ENCODE peak calls at places on chromosomes 2 and 18, in ten cellular contexts. One of them, this sample, is unnamed.

GRCh38 chr2:195406886-195407603 is 250.0 kb upstream of the SLC39A10 start:
- DNase-seq in A549: no peak
- DNase-seq in K562: peak
- DNase-seq in right atrium auricular region: no peak
- DNase-seq in right lobe of liver: no peak
- DNase-seq in psoas muscle: no peak
- DNase-seq in mucosa of descending colon: no peak
- DNase-seq in Peyer's patch: no peak
- DNase-seq in colonic mucosa: no peak
- DNase-seq in lower leg skin: no peak
- DNase-seq in this sample: no peak

GRCh38 chr2:67463810-67464209 is 66.7 kb downstream of the ETAA1 start:
- DNase-seq in right atrium auricular region: no peak
- DNase-seq in colonic mucosa: no peak
- DNase-seq in psoas muscle: no peak
- DNase-seq in A549: no peak
- DNase-seq in right lobe of liver: no peak
- DNase-seq in Peyer's patch: no peak
- DNase-seq in lower leg skin: peak
- DNase-seq in mucosa of descending colon: no peak
- DNase-seq in K562: no peak
- DNase-seq in this sample: peak

GRCh38 chr18:21073180-21073579 is 38.4 kb downstream of the ROCK1 start:
- DNase-seq in lower leg skin: no peak
- DNase-seq in psoas muscle: no peak
- DNase-seq in right atrium auricular region: no peak
- DNase-seq in K562: no peak
- DNase-seq in colonic mucosa: no peak
- DNase-seq in right lobe of liver: no peak
- DNase-seq in A549: no peak
- DNase-seq in mucosa of descending colon: no peak
- DNase-seq in Peyer's patch: no peak
- DNase-seq in this sample: no peak

GRCh38 chr2:152132321-152132720 is 33.5 kb upstream of the CACNB4 start:
- DNase-seq in A549: no peak
- DNase-seq in right atrium auricular region: no peak
- DNase-seq in Peyer's patch: no peak
- DNase-seq in colonic mucosa: no peak
- DNase-seq in K562: no peak
- DNase-seq in psoas muscle: no peak
- DNase-seq in lower leg skin: no peak
- DNase-seq in right lobe of liver: no peak
- DNase-seq in mucosa of descending colon: no peak
- DNase-seq in this sample: no peak

GRCh38 chr2:120702061-120702460 is 33.6 kb upstream of the GLI2 start:
- DNase-seq in psoas muscle: no peak
- DNase-seq in colonic mucosa: no peak
- DNase-seq in lower leg skin: no peak
- DNase-seq in Peyer's patch: no peak
- DNase-seq in K562: no peak
- DNase-seq in mucosa of descending colon: no peak
- DNase-seq in right atrium auricular region: no peak
- DNase-seq in right lobe of liver: no peak
- DNase-seq in A549: no peak
- DNase-seq in this sample: no peak

GRCh38 chr18:41875094-41875780 is 79.8 kb upstream of the PIK3C3 start:
- DNase-seq in psoas muscle: no peak
- DNase-seq in Peyer's patch: no peak
- DNase-seq in right lobe of liver: no peak
- DNase-seq in mucosa of descending colon: no peak
- DNase-seq in A549: no peak
- DNase-seq in right atrium auricular region: no peak
- DNase-seq in lower leg skin: no peak
- DNase-seq in K562: no peak
- DNase-seq in colonic mucosa: no peak
- DNase-seq in this sample: no peak

GRCh38 chr2:209663149-209663548 is 108.5 kb upstream of the UNC80 start:
- DNase-seq in right atrium auricular region: no peak
- DNase-seq in Peyer's patch: no peak
- DNase-seq in right lobe of liver: no peak
- DNase-seq in lower leg skin: no peak
- DNase-seq in A549: no peak
- DNase-seq in colonic mucosa: no peak
- DNase-seq in K562: no peak
- DNase-seq in psoas muscle: no peak
- DNase-seq in mucosa of descending colon: no peak
- DNase-seq in this sample: no peak

GRCh38 chr2:180717588-180717987 is 262.8 kb upstream of the UBE2E3 start:
- DNase-seq in K562: no peak
- DNase-seq in lower leg skin: no peak
- DNase-seq in right atrium auricular region: no peak
- DNase-seq in colonic mucosa: no peak
- DNase-seq in psoas muscle: no peak
- DNase-seq in mucosa of descending colon: no peak
- DNase-seq in Peyer's patch: no peak
- DNase-seq in A549: no peak
- DNase-seq in right lobe of liver: no peak
- DNase-seq in this sample: no peak

GRCh38 chr18:38900445-38900844 is 1334.8 kb upstream of the CELF4 start:
- DNase-seq in colonic mucosa: no peak
- DNase-seq in right atrium auricular region: no peak
- DNase-seq in psoas muscle: no peak
- DNase-seq in A549: no peak
- DNase-seq in mucosa of descending colon: no peak
- DNase-seq in Peyer's patch: no peak
- DNase-seq in K562: no peak
- DNase-seq in lower leg skin: no peak
- DNase-seq in right lobe of liver: no peak
- DNase-seq in this sample: no peak

GRCh38 chr2:101360229-101360628 is 27.1 kb downstream of the CREG2 start:
- DNase-seq in lower leg skin: no peak
- DNase-seq in Peyer's patch: no peak
- DNase-seq in K562: no peak
- DNase-seq in right lobe of liver: no peak
- DNase-seq in A549: no peak
- DNase-seq in right atrium auricular region: no peak
- DNase-seq in psoas muscle: no peak
- DNase-seq in mucosa of descending colon: no peak
- DNase-seq in colonic mucosa: no peak
- DNase-seq in this sample: no peak

GRCh38 chr2:173891315-173892037 is 73.7 kb downstream of the SP3 start:
- DNase-seq in right lobe of liver: no peak
- DNase-seq in lower leg skin: no peak
- DNase-seq in psoas muscle: no peak
- DNase-seq in Peyer's patch: no peak
- DNase-seq in K562: peak
- DNase-seq in right atrium auricular region: no peak
- DNase-seq in A549: no peak
- DNase-seq in mucosa of descending colon: no peak
- DNase-seq in colonic mucosa: no peak
- DNase-seq in this sample: no peak

GRCh38 chr18:60249388-60249787 is 123.2 kb downstream of the MC4R start:
- DNase-seq in right atrium auricular region: no peak
- DNase-seq in colonic mucosa: no peak
- DNase-seq in lower leg skin: no peak
- DNase-seq in right lobe of liver: no peak
- DNase-seq in mucosa of descending colon: no peak
- DNase-seq in Peyer's patch: no peak
- DNase-seq in A549: no peak
- DNase-seq in K562: no peak
- DNase-seq in psoas muscle: no peak
- DNase-seq in this sample: no peak

GRCh38 chr2:70541481-70542020 is 12.1 kb downstream of the TGFA start:
- DNase-seq in lower leg skin: no peak
- DNase-seq in colonic mucosa: no peak
- DNase-seq in mucosa of descending colon: no peak
- DNase-seq in Peyer's patch: no peak
- DNase-seq in right atrium auricular region: no peak
- DNase-seq in psoas muscle: no peak
- DNase-seq in right lobe of liver: no peak
- DNase-seq in K562: no peak
- DNase-seq in A549: no peak
- DNase-seq in this sample: no peak
- H3K4me3 ChIP-seq in lower leg skin: no peak
- H3K4me3 ChIP-seq in colonic mucosa: no peak
- H3K4me3 ChIP-seq in mucosa of descending colon: no peak
- H3K4me3 ChIP-seq in Peyer's patch: no peak
- H3K4me3 ChIP-seq in right atrium auricular region: no peak
- H3K4me3 ChIP-seq in psoas muscle: no peak
- H3K4me3 ChIP-seq in right lobe of liver: no peak
- H3K4me3 ChIP-seq in K562: no peak
- H3K4me3 ChIP-seq in A549: no peak
- H3K4me3 ChIP-seq in this sample: no peak

GRCh38 chr2:155377931-155378444 is 679.5 kb downstream of the KCNJ3 start:
- DNase-seq in right lobe of liver: no peak
- DNase-seq in colonic mucosa: no peak
- DNase-seq in K562: no peak
- DNase-seq in Peyer's patch: no peak
- DNase-seq in right atrium auricular region: no peak
- DNase-seq in A549: no peak
- DNase-seq in psoas muscle: no peak
- DNase-seq in lower leg skin: no peak
- DNase-seq in mucosa of descending colon: no peak
- DNase-seq in this sample: no peak

GRCh38 chr2:155384555-155385123 is 686.1 kb downstream of the KCNJ3 start:
- DNase-seq in right atrium auricular region: no peak
- DNase-seq in colonic mucosa: no peak
- DNase-seq in A549: no peak
- DNase-seq in K562: no peak
- DNase-seq in lower leg skin: no peak
- DNase-seq in right lobe of liver: no peak
- DNase-seq in mucosa of descending colon: no peak
- DNase-seq in Peyer's patch: no peak
- DNase-seq in psoas muscle: no peak
- DNase-seq in this sample: no peak

GRCh38 chr2:155381446-155381845 is 683.0 kb downstream of the KCNJ3 start:
- DNase-seq in right lobe of liver: no peak
- DNase-seq in K562: no peak
- DNase-seq in mucosa of descending colon: no peak
- DNase-seq in psoas muscle: no peak
- DNase-seq in lower leg skin: no peak
- DNase-seq in Peyer's patch: no peak
- DNase-seq in right atrium auricular region: no peak
- DNase-seq in colonic mucosa: no peak
- DNase-seq in A549: no peak
- DNase-seq in this sample: no peak

GRCh38 chr2:155377178-155377780 is 678.8 kb downstream of the KCNJ3 start:
- DNase-seq in lower leg skin: no peak
- DNase-seq in psoas muscle: no peak
- DNase-seq in Peyer's patch: no peak
- DNase-seq in right lobe of liver: no peak
- DNase-seq in right atrium auricular region: no peak
- DNase-seq in K562: peak
- DNase-seq in mucosa of descending colon: no peak
- DNase-seq in colonic mucosa: no peak
- DNase-seq in A549: no peak
- DNase-seq in this sample: peak

DNA sequence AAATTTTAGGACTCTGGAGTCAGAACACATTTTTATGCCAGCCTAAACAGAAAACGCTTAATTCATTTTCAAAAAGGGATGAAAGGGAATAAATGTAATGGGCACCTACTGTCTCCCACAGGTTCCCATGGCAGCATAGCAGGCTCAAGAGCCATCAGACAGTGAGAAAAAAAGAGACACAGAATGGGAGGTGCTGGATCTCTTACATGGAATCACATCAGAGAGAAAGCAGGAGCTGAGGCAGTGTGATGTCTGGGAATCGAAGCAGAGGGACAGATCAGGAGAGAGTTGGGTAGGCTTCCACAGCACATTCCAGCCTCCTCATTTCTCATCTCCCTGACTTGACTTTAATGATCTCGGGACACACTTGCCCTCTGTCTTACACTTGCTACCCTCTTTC is 684.3 kb downstream of the KCNJ3 start:
- DNase-seq in A549: no peak
- DNase-seq in right atrium auricular region: no peak
- DNase-seq in right lobe of liver: no peak
- DNase-seq in mucosa of descending colon: no peak
- DNase-seq in psoas muscle: no peak
- DNase-seq in lower leg skin: no peak
- DNase-seq in colonic mucosa: no peak
- DNase-seq in Peyer's patch: no peak
- DNase-seq in K562: no peak
- DNase-seq in this sample: no peak
- TF ChIP-seq CTCF in A549: no peak
- TF ChIP-seq CTCF in right atrium auricular region: no peak
- TF ChIP-seq CTCF in right lobe of liver: no peak
- TF ChIP-seq CTCF in mucosa of descending colon: no peak
- TF ChIP-seq CTCF in psoas muscle: no peak
- TF ChIP-seq CTCF in lower leg skin: no peak
- TF ChIP-seq CTCF in colonic mucosa: no peak
- TF ChIP-seq CTCF in Peyer's patch: no peak
- TF ChIP-seq CTCF in K562: no peak
- TF ChIP-seq CTCF in this sample: no peak

DNA sequence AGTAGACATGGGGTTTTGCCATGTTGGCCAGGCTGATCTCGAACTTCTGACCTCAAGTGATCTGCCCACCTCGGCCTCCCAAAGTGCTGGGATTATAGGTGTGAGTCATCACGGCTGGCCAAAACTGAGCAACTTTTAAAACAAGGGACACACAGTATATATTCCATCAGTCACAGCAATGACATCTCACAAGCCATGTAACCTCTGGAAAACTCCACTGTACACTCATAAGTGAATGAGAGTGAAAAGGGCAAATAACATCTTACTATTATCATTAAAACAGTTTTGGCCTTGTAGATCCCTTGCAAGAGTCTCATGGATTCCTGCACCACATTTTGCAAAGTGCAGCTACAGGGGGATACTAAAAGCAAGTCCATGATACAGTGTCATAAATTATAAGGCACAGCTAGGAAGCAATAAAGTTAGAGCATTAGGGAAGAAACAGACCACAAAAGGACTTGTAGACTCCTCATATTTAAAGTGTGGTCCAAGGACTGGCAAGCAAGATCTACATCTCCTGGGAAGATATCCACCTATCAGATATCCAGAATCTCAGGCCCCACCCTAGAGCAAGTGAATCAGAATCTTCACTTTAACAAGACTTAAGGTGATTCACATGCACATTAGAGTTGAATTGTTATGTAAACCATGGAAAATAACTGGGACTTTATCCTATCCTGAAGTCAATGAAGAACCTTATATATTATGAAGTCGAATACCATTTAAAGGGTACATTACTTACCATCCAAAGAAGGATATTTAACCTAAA is 5.7 kb downstream of the SMC6 start:
- DNase-seq in colonic mucosa: no peak
- DNase-seq in right atrium auricular region: no peak
- DNase-seq in A549: peak
- DNase-seq in Peyer's patch: no peak
- DNase-seq in mucosa of descending colon: no peak
- DNase-seq in lower leg skin: no peak
- DNase-seq in right lobe of liver: no peak
- DNase-seq in K562: peak
- DNase-seq in psoas muscle: no peak
- DNase-seq in this sample: no peak
- H3K4me3 ChIP-seq in colonic mucosa: no peak
- H3K4me3 ChIP-seq in right atrium auricular region: no peak
- H3K4me3 ChIP-seq in A549: peak
- H3K4me3 ChIP-seq in Peyer's patch: no peak
- H3K4me3 ChIP-seq in mucosa of descending colon: no peak
- H3K4me3 ChIP-seq in lower leg skin: no peak
- H3K4me3 ChIP-seq in right lobe of liver: no peak
- H3K4me3 ChIP-seq in K562: no peak
- H3K4me3 ChIP-seq in psoas muscle: no peak
- H3K4me3 ChIP-seq in this sample: no peak

GRCh38 chr2:28392297-28393114 is at the start of gene FOSL2:
- DNase-seq in lower leg skin: peak
- DNase-seq in A549: peak
- DNase-seq in colonic mucosa: peak
- DNase-seq in right lobe of liver: peak
- DNase-seq in right atrium auricular region: peak
- DNase-seq in Peyer's patch: peak
- DNase-seq in psoas muscle: peak
- DNase-seq in mucosa of descending colon: peak
- DNase-seq in K562: peak
- DNase-seq in this sample: peak
- TF ChIP-seq CTCF in lower leg skin: no peak
- TF ChIP-seq CTCF in A549: no peak
- TF ChIP-seq CTCF in colonic mucosa: no peak
- TF ChIP-seq CTCF in right lobe of liver: no peak
- TF ChIP-seq CTCF in right atrium auricular region: no peak
- TF ChIP-seq CTCF in Peyer's patch: no peak
- TF ChIP-seq CTCF in psoas muscle: peak
- TF ChIP-seq CTCF in mucosa of descending colon: no peak
- TF ChIP-seq CTCF in K562: no peak
- TF ChIP-seq CTCF in this sample: no peak

This sample was measured in astrocyte of the cerebellum.